ENCODE peak calls at places on chromosomes 11 and 22, in four cellular contexts. One of them, this sample, is unnamed.

GRCh38 chr11:109306322-109306721 is 115.7 kb upstream of the C11orf87 start:
- DNase-seq in neural progenitor cell: no peak
- DNase-seq in HFF-Myc: no peak
- DNase-seq in pancreas: no peak
- DNase-seq in this sample: no peak

GRCh38 chr11:128095459-128096096 is 491.8 kb downstream of the ETS1 start:
- DNase-seq in neural progenitor cell: no peak
- DNase-seq in HFF-Myc: peak
- DNase-seq in pancreas: no peak
- DNase-seq in this sample: peak

GRCh38 chr11:36372101-36372767 is 76.1 kb downstream of the PRR5L start:
- DNase-seq in neural progenitor cell: no peak
- DNase-seq in HFF-Myc: no peak
- DNase-seq in pancreas: no peak
- DNase-seq in this sample: no peak

GRCh38 chr11:75583710-75584658 is 21.9 kb downstream of the SERPINH1 start:
- DNase-seq in neural progenitor cell: peak
- DNase-seq in HFF-Myc: no peak
- DNase-seq in pancreas: peak
- DNase-seq in this sample: no peak

GRCh38 chr11:107494036-107494435 is 36.4 kb upstream of the CWF19L2 start:
- DNase-seq in neural progenitor cell: no peak
- DNase-seq in HFF-Myc: no peak
- DNase-seq in pancreas: no peak
- DNase-seq in this sample: no peak

GRCh38 chr11:6611092-6612007 is 666 bp downstream of the TAF10 start:
- DNase-seq in neural progenitor cell: peak
- DNase-seq in HFF-Myc: no peak
- DNase-seq in pancreas: peak
- DNase-seq in this sample: no peak

GRCh38 chr11:2158966-2159365 is 2.0 kb downstream of the INS start:
- DNase-seq in neural progenitor cell: no peak
- DNase-seq in HFF-Myc: no peak
- DNase-seq in pancreas: no peak
- DNase-seq in this sample: no peak

GRCh38 chr11:82986491-82986890 is 85.0 kb downstream of the DDIAS start:
- DNase-seq in neural progenitor cell: no peak
- DNase-seq in HFF-Myc: no peak
- DNase-seq in pancreas: no peak
- DNase-seq in this sample: no peak

GRCh38 chr11:57001674-57002401 is 13.1 kb downstream of the OR5AK2 start:
- DNase-seq in neural progenitor cell: no peak
- DNase-seq in HFF-Myc: no peak
- DNase-seq in pancreas: no peak
- DNase-seq in this sample: no peak

GRCh38 chr22:18031670-18032454 is 7.5 kb upstream of the MICAL3 start:
- DNase-seq in neural progenitor cell: no peak
- DNase-seq in HFF-Myc: peak
- DNase-seq in pancreas: peak
- DNase-seq in this sample: peak

GRCh38 chr11:104830080-104830479 is 68.2 kb downstream of the CASP12 start:
- DNase-seq in neural progenitor cell: no peak
- DNase-seq in HFF-Myc: no peak
- DNase-seq in pancreas: no peak
- DNase-seq in this sample: no peak

GRCh38 chr11:122069946-122070345 is 46.1 kb downstream of the BLID start:
- DNase-seq in neural progenitor cell: peak
- DNase-seq in HFF-Myc: no peak
- DNase-seq in pancreas: peak
- DNase-seq in this sample: peak

GRCh38 chr22:19691721-19692341 is 22.5 kb upstream of the SEPTIN5 start:
- DNase-seq in neural progenitor cell: peak
- DNase-seq in HFF-Myc: no peak
- DNase-seq in pancreas: no peak
- DNase-seq in this sample: peak

GRCh38 chr11:42473116-42473515 is 838.7 kb upstream of the API5 start:
- DNase-seq in neural progenitor cell: no peak
- DNase-seq in HFF-Myc: no peak
- DNase-seq in pancreas: no peak
- DNase-seq in this sample: no peak

DNA sequence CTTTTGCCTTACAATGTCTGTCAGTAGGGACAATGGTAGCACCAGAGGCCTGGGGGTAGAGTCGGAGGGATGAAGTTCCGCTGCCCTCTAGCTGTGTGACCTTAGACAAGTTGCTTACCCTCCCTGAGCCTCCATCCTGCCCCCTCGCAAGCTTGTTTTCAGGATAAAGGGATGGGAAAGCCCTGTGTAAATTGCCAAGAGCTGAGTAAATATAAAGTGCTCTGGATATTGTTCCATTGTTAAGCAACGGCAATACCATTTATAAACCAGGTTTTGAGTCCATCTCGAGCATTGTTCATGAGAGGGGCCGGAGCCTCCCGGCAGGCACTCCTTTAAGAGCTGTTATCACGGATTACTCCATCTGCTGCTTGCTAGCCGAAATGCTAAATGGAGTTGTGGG is 72.9 kb downstream of the ZBTB16 start:
- DNase-seq in neural progenitor cell: no peak
- DNase-seq in HFF-Myc: no peak
- DNase-seq in pancreas: no peak
- DNase-seq in this sample: no peak
- TF ChIP-seq CTCF in neural progenitor cell: no peak
- TF ChIP-seq CTCF in HFF-Myc: no peak
- TF ChIP-seq CTCF in pancreas: no peak
- TF ChIP-seq CTCF in this sample: no peak

GRCh38 chr11:63938481-63939350 is at the start of gene NAA40:
- DNase-seq in neural progenitor cell: peak
- DNase-seq in HFF-Myc: peak
- DNase-seq in pancreas: peak
- DNase-seq in this sample: peak
- TF ChIP-seq CTCF in neural progenitor cell: no peak
- TF ChIP-seq CTCF in HFF-Myc: no peak
- TF ChIP-seq CTCF in pancreas: no peak
- TF ChIP-seq CTCF in this sample: no peak

GRCh38 chr11:43825217-43825816 is 55.3 kb upstream of the ALKBH3 start:
- DNase-seq in neural progenitor cell: peak
- DNase-seq in HFF-Myc: no peak
- DNase-seq in pancreas: peak
- DNase-seq in this sample: no peak
- TF ChIP-seq CTCF in neural progenitor cell: peak
- TF ChIP-seq CTCF in HFF-Myc: peak
- TF ChIP-seq CTCF in pancreas: peak
- TF ChIP-seq CTCF in this sample: peak

GRCh38 chr11:60631939-60632338 is 67.5 kb upstream of the MS4A8 start:
- DNase-seq in neural progenitor cell: no peak
- DNase-seq in HFF-Myc: no peak
- DNase-seq in pancreas: no peak
- DNase-seq in this sample: no peak
- TF ChIP-seq CTCF in neural progenitor cell: no peak
- TF ChIP-seq CTCF in HFF-Myc: no peak
- TF ChIP-seq CTCF in pancreas: no peak
- TF ChIP-seq CTCF in this sample: no peak

GRCh38 chr22:50613291-50613981 is 12.8 kb downstream of the MAPK8IP2 start:
- DNase-seq in neural progenitor cell: no peak
- DNase-seq in HFF-Myc: no peak
- DNase-seq in pancreas: peak
- DNase-seq in this sample: no peak
- TF ChIP-seq CTCF in neural progenitor cell: no peak
- TF ChIP-seq CTCF in HFF-Myc: no peak
- TF ChIP-seq CTCF in pancreas: no peak
- TF ChIP-seq CTCF in this sample: no peak

DNA sequence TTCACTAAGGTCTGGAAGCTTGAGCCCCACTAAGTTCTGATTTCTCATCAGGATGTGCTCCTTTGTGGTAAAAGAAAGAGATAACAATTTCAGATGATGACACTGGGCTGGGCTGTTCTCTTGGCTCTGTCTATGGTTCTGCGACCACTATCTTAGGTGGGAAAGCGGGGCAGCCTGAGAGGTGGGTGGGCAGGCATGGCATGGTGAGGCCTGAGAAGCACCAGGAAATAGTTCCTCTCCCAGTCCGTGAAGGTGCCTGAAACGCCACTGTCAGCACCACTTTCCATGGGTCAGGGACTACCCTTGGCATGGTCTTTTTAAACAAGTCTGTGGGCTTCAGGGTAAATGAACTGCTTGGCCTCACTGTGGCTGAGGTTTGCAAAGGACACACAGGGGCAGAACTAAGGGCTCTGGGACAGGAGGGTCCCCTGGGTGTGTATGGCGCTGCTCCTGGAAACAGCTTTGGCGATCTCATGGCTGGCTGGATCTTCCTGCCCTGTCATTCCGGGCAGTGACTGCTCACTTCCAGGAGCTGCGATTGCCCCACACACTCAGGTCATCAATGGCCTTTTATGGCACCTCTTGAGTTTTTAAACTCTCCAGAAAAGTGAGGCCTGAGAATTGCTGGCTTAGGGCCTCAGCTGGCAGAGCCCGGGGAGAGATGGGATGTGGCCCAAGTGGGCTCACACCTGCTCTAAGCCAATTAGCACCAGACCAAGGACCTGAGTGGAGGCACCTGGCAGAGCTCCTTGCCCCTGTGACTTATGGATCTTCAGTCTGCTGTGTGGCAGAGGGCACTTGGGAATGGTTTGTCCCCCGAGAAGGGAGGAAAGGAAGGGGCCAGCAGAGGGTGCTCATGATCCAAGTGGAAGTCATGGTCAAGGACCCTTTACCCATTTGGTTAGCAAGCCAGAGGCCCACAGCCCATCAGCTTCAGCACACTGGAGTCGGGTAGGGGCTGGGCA is 55.6 kb upstream of the LYVE1 start:
- DNase-seq in neural progenitor cell: no peak
- DNase-seq in HFF-Myc: no peak
- DNase-seq in pancreas: no peak
- DNase-seq in this sample: no peak
- TF ChIP-seq CTCF in neural progenitor cell: peak
- TF ChIP-seq CTCF in HFF-Myc: peak
- TF ChIP-seq CTCF in pancreas: no peak
- TF ChIP-seq CTCF in this sample: peak

GRCh38 chr22:33274214-33274828 is 216.1 kb upstream of the SYN3 start:
- DNase-seq in neural progenitor cell: peak
- DNase-seq in HFF-Myc: no peak
- DNase-seq in pancreas: no peak
- DNase-seq in this sample: no peak
- TF ChIP-seq CTCF in neural progenitor cell: peak
- TF ChIP-seq CTCF in HFF-Myc: peak
- TF ChIP-seq CTCF in pancreas: no peak
- TF ChIP-seq CTCF in this sample: peak

DNA sequence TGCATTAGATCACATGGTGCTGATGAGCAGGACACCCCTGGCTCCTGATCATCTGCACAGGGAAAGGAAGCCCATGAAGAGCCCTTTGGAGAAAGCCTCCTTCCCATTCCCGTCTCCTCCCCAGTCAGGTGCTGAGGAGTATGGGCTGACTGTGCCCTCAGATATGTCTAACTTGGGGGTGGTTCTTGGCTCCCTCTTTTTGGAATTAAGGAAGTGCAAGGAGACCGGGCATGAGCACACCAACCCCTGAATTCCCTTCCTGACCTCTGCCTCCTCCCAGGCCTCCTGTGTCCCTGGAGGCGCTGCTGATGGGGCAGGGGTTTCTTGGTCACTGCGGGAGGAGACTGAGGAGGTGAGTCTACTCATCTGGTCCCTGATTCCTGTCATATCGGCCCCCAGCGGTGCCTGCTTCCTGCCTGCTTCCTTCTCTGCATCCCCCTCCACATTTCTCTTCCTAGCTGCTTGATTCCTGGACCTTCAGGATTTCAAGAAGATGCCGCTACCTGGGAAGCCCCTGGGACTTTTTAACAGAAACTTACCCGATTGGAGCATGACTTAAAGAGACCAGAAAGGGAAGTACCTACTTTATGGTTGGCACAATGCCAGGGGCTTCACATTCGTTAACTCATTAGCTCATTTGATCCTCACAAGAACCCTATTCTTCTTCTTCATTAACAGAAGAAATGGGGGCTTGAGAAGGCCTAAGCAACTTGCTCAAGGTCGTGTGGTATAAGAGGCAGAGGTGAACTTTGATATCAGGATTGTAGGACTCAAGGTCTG is 22.5 kb upstream of the NECTIN1 start:
- DNase-seq in neural progenitor cell: no peak
- DNase-seq in HFF-Myc: no peak
- DNase-seq in pancreas: no peak
- DNase-seq in this sample: no peak
- TF ChIP-seq CTCF in neural progenitor cell: no peak
- TF ChIP-seq CTCF in HFF-Myc: no peak
- TF ChIP-seq CTCF in pancreas: no peak
- TF ChIP-seq CTCF in this sample: no peak